ENCODE peak calls at places on chromosomes 13 and 19, in six cellular contexts. One of them, this sample, is unnamed.

GRCh38 chr13:28423010-28423409 is 71.9 kb downstream of the FLT1 start:
- DNase-seq in gastrocnemius medialis: peak; percentile 32
- DNase-seq in AG10803: no peak
- DNase-seq in heart right ventricle: peak; percentile 30
- DNase-seq in tibial artery: peak; percentile 73
- DNase-seq in pancreas: no peak
- DNase-seq in this sample: no peak

GRCh38 chr13:30394798-30395191 is 27.5 kb upstream of the UBE2L5 start:
- DNase-seq in gastrocnemius medialis: no peak
- DNase-seq in AG10803: no peak
- DNase-seq in heart right ventricle: no peak
- DNase-seq in tibial artery: no peak
- DNase-seq in pancreas: no peak
- DNase-seq in this sample: no peak

GRCh38 chr19:15010497-15011255 is 31.0 kb upstream of the SLC1A6 start:
- DNase-seq in gastrocnemius medialis: no peak
- DNase-seq in AG10803: no peak
- DNase-seq in heart right ventricle: no peak
- DNase-seq in tibial artery: no peak
- DNase-seq in pancreas: no peak
- DNase-seq in this sample: no peak

GRCh38 chr19:45668342-45668871 is 386 bp downstream of the GIPR start:
- DNase-seq in gastrocnemius medialis: no peak
- DNase-seq in AG10803: no peak
- DNase-seq in heart right ventricle: no peak
- DNase-seq in tibial artery: no peak
- DNase-seq in pancreas: no peak
- DNase-seq in this sample: no peak

GRCh38 chr19:46351241-46352041 is 4.6 kb downstream of the PPP5C start:
- DNase-seq in gastrocnemius medialis: no peak
- DNase-seq in AG10803: peak; percentile 70
- DNase-seq in heart right ventricle: peak; percentile 48
- DNase-seq in tibial artery: peak; percentile 92
- DNase-seq in pancreas: peak; percentile 85
- DNase-seq in this sample: no peak

GRCh38 chr13:26050568-26051230 is 1.1 kb downstream of the SHISA2 start:
- DNase-seq in gastrocnemius medialis: peak; percentile 20
- DNase-seq in AG10803: no peak
- DNase-seq in heart right ventricle: peak; percentile 25
- DNase-seq in tibial artery: no peak
- DNase-seq in pancreas: peak; percentile 68
- DNase-seq in this sample: no peak

GRCh38 chr19:1945899-1946298 is 4.9 kb downstream of the CSNK1G2 start:
- DNase-seq in gastrocnemius medialis: no peak
- DNase-seq in AG10803: peak; percentile 33
- DNase-seq in heart right ventricle: no peak
- DNase-seq in tibial artery: no peak
- DNase-seq in pancreas: peak; percentile 69
- DNase-seq in this sample: no peak

GRCh38 chr19:34359140-34359953 is 5.6 kb upstream of the GPI start:
- DNase-seq in gastrocnemius medialis: peak; percentile 92
- DNase-seq in AG10803: peak; percentile 96
- DNase-seq in heart right ventricle: peak; percentile 97
- DNase-seq in tibial artery: peak; percentile 97
- DNase-seq in pancreas: peak; percentile 99
- DNase-seq in this sample: peak; percentile 96

GRCh38 chr19:28737021-28737525 is 475.9 kb downstream of the UQCRFS1 start:
- DNase-seq in gastrocnemius medialis: no peak
- DNase-seq in AG10803: peak; percentile 59
- DNase-seq in heart right ventricle: no peak
- DNase-seq in tibial artery: no peak
- DNase-seq in pancreas: no peak
- DNase-seq in this sample: peak; percentile 46

GRCh38 chr19:32339988-32340874 is 5.2 kb upstream of the ZNF507 start:
- DNase-seq in gastrocnemius medialis: no peak
- DNase-seq in AG10803: peak; percentile 41
- DNase-seq in heart right ventricle: peak; percentile 68
- DNase-seq in tibial artery: peak; percentile 86
- DNase-seq in pancreas: peak; percentile 71
- DNase-seq in this sample: no peak

GRCh38 chr13:34884366-34884765 is 57.7 kb upstream of the NBEA start:
- DNase-seq in gastrocnemius medialis: no peak
- DNase-seq in AG10803: no peak
- DNase-seq in heart right ventricle: no peak
- DNase-seq in tibial artery: no peak
- DNase-seq in pancreas: no peak
- DNase-seq in this sample: no peak

GRCh38 chr19:38303517-38304351 is at the start of gene C19orf33:
- DNase-seq in gastrocnemius medialis: no peak
- DNase-seq in AG10803: no peak
- DNase-seq in heart right ventricle: no peak
- DNase-seq in tibial artery: no peak
- DNase-seq in pancreas: no peak
- DNase-seq in this sample: no peak

GRCh38 chr13:42424182-42424581 is 149.8 kb upstream of the TNFSF11 start:
- DNase-seq in gastrocnemius medialis: no peak
- DNase-seq in AG10803: no peak
- DNase-seq in heart right ventricle: no peak
- DNase-seq in tibial artery: no peak
- DNase-seq in pancreas: no peak
- DNase-seq in this sample: no peak

GRCh38 chr19:342128-342455 is 2.5 kb downstream of the MIER2 start:
- DNase-seq in gastrocnemius medialis: no peak
- DNase-seq in AG10803: no peak
- DNase-seq in heart right ventricle: no peak
- DNase-seq in tibial artery: no peak
- DNase-seq in pancreas: no peak
- DNase-seq in this sample: no peak
- H3K4me3 ChIP-seq in gastrocnemius medialis: peak overlapping the region; percentile 29
- H3K4me3 ChIP-seq in AG10803: peak overlapping the region; percentile 59
- H3K4me3 ChIP-seq in heart right ventricle: peak overlapping the region; percentile 94
- H3K4me3 ChIP-seq in tibial artery: peak overlapping the region; percentile 96
- H3K4me3 ChIP-seq in pancreas: no peak overlapping the region
- H3K4me3 ChIP-seq in this sample: no peak overlapping the region

DNA sequence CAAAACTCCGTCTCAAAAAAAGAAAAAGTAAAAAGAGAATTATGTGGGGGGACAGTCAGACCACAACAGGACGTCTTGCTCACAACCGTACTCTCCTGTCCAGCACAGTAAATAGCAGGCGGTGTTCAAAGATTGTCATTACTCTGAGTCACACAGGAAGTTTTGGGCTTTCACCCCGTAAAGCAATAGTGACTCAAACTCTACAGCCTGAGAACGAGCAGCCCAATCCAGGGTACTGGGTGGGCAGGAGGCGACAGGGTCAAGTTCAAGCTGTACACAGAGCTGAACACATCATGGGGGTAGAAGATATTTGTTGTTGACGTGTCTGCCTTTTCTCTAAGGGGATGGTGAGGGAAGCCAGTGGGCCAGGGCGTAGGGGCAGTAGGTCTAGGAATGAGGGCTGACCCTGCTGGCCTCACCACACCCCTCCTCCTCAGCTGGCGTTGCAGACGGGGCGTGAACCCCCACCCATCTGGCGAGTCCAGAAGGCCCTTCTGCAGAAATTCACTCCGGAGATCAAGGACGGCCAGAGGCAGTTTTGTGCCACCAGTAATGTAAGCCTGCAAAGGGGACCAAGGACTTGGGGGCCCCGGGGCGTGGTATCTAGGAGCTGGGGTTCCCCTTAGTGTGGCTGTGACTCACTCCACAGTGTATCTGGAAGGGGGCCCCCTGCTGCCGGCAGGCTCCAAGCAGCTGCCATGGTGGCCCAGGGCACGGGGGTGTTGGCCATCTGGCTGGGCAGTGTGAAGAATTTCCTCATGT is 23.3 kb downstream of the PRR12 start:
- DNase-seq in gastrocnemius medialis: no peak
- DNase-seq in AG10803: peak; percentile 74
- DNase-seq in heart right ventricle: no peak
- DNase-seq in tibial artery: no peak
- DNase-seq in pancreas: no peak
- DNase-seq in this sample: no peak
- TF ChIP-seq CTCF in gastrocnemius medialis: no peak
- TF ChIP-seq CTCF in AG10803: no peak
- TF ChIP-seq CTCF in heart right ventricle: no peak
- TF ChIP-seq CTCF in tibial artery: no peak
- TF ChIP-seq CTCF in pancreas: no peak
- TF ChIP-seq CTCF in this sample: no peak

GRCh38 chr13:76717092-76717491 is 169.1 kb downstream of the KCTD12 start:
- DNase-seq in gastrocnemius medialis: no peak
- DNase-seq in AG10803: peak; percentile 56
- DNase-seq in heart right ventricle: no peak
- DNase-seq in tibial artery: no peak
- DNase-seq in pancreas: no peak
- DNase-seq in this sample: no peak
- H3K4me3 ChIP-seq in gastrocnemius medialis: no peak overlapping the region
- H3K4me3 ChIP-seq in AG10803: no peak overlapping the region
- H3K4me3 ChIP-seq in heart right ventricle: no peak overlapping the region
- H3K4me3 ChIP-seq in tibial artery: no peak overlapping the region
- H3K4me3 ChIP-seq in pancreas: no peak overlapping the region
- H3K4me3 ChIP-seq in this sample: no peak overlapping the region

GRCh38 chr13:51284339-51284738 is 55.2 kb upstream of the SERPINE3 start:
- DNase-seq in gastrocnemius medialis: no peak
- DNase-seq in AG10803: no peak
- DNase-seq in heart right ventricle: no peak
- DNase-seq in tibial artery: no peak
- DNase-seq in pancreas: no peak
- DNase-seq in this sample: no peak
- TF ChIP-seq CTCF in gastrocnemius medialis: no peak
- TF ChIP-seq CTCF in AG10803: no peak
- TF ChIP-seq CTCF in heart right ventricle: no peak
- TF ChIP-seq CTCF in tibial artery: no peak
- TF ChIP-seq CTCF in pancreas: no peak
- TF ChIP-seq CTCF in this sample: no peak

GRCh38 chr13:95710313-95710712 is 33.4 kb downstream of the DNAJC3 start:
- DNase-seq in gastrocnemius medialis: no peak
- DNase-seq in AG10803: peak; percentile 66
- DNase-seq in heart right ventricle: no peak
- DNase-seq in tibial artery: no peak
- DNase-seq in pancreas: no peak
- DNase-seq in this sample: no peak

GRCh38 chr13:95716231-95716630 is 39.3 kb downstream of the DNAJC3 start:
- DNase-seq in gastrocnemius medialis: no peak
- DNase-seq in AG10803: no peak
- DNase-seq in heart right ventricle: no peak
- DNase-seq in tibial artery: no peak
- DNase-seq in pancreas: peak; percentile 46
- DNase-seq in this sample: no peak

GRCh38 chr13:95714142-95714832 is 37.3 kb downstream of the DNAJC3 start:
- DNase-seq in gastrocnemius medialis: no peak
- DNase-seq in AG10803: peak; percentile 93
- DNase-seq in heart right ventricle: no peak
- DNase-seq in tibial artery: no peak
- DNase-seq in pancreas: no peak
- DNase-seq in this sample: no peak

GRCh38 chr13:95709101-95709500 is 32.2 kb downstream of the DNAJC3 start:
- DNase-seq in gastrocnemius medialis: no peak
- DNase-seq in AG10803: peak; percentile 50
- DNase-seq in heart right ventricle: no peak
- DNase-seq in tibial artery: no peak
- DNase-seq in pancreas: no peak
- DNase-seq in this sample: no peak

GRCh38 chr13:95713651-95714050 is 36.7 kb downstream of the DNAJC3 start:
- DNase-seq in gastrocnemius medialis: no peak
- DNase-seq in AG10803: peak; percentile 24
- DNase-seq in heart right ventricle: no peak
- DNase-seq in tibial artery: no peak
- DNase-seq in pancreas: no peak
- DNase-seq in this sample: no peak
- H3K4me3 ChIP-seq in gastrocnemius medialis: no peak overlapping the region
- H3K4me3 ChIP-seq in AG10803: no peak overlapping the region
- H3K4me3 ChIP-seq in heart right ventricle: no peak overlapping the region
- H3K4me3 ChIP-seq in tibial artery: no peak overlapping the region
- H3K4me3 ChIP-seq in pancreas: no peak overlapping the region
- H3K4me3 ChIP-seq in this sample: no peak overlapping the region

GRCh38 chr19:55939206-55939605 is 7.1 kb upstream of the NLRP13 start:
- DNase-seq in gastrocnemius medialis: no peak
- DNase-seq in AG10803: no peak
- DNase-seq in heart right ventricle: no peak
- DNase-seq in tibial artery: no peak
- DNase-seq in pancreas: no peak
- DNase-seq in this sample: no peak
- TF ChIP-seq CTCF in gastrocnemius medialis: no peak
- TF ChIP-seq CTCF in AG10803: no peak
- TF ChIP-seq CTCF in heart right ventricle: no peak
- TF ChIP-seq CTCF in tibial artery: no peak
- TF ChIP-seq CTCF in pancreas: no peak
- TF ChIP-seq CTCF in this sample: no peak

This sample was measured in LNCaP clone FGC.